ENCODE peak calls at places on chromosomes 6 and 20, in nine cellular contexts. D, T, Y, W, M, F, S, B and A are unnamed samples.

GRCh38 chr6:88238901-88239300 is 72.8 kb upstream of the CNR1 start:
- DNase-seq in D (no peak), B (no peak), W (no peak), M (no peak), T (no peak), S (no peak), F (no peak), Y (no peak), A (no peak)

GRCh38 chr20:3243718-3244358 is 4.8 kb upstream of the SLC4A11 start:
- DNase-seq in F (no peak), W (no peak), B (no peak), M (no peak), D (no peak), S (no peak), T (no peak), Y (no peak), A (no peak)

GRCh38 chr20:46406986-46407670 is 713 bp upstream of the ELMO2 start:
- DNase-seq in D (peak; percentile 15), F (peak; percentile 91), T (peak; percentile 87), Y (no peak), M (peak; percentile 86), W (peak; percentile 73), S (peak; percentile 43), B (peak; percentile 78), A (peak; percentile 96)

GRCh38 chr20:63495771-63496403 is 3.0 kb downstream of the EEF1A2 start:
- DNase-seq in D (peak; percentile 28), Y (no peak), M (no peak), B (peak; percentile 80), S (peak; percentile 67), W (no peak), T (no peak), F (peak; percentile 77), A (no peak)

GRCh38 chr6:99384507-99384906 is 9.5 kb downstream of the COQ3 start:
- DNase-seq in F (no peak), S (no peak), B (no peak), T (no peak), W (no peak), D (peak; percentile 44), M (no peak), Y (no peak), A (no peak)

GRCh38 chr6:144844596-144844995 is 559.5 kb downstream of the UTRN start:
- DNase-seq in M (no peak), W (no peak), S (no peak), T (no peak), F (no peak), D (no peak), Y (no peak), B (no peak), A (no peak)

GRCh38 chr20:49344975-49345374 is 67.1 kb upstream of the ZNFX1 start:
- DNase-seq in F (no peak), W (peak; percentile 53), T (peak; percentile 82), S (peak; percentile 45), Y (no peak), M (no peak), B (no peak), D (peak; percentile 92), A (peak; percentile 71)

GRCh38 chr6:132995009-132995408 is 180.6 kb downstream of the RPS12 start:
- DNase-seq in F (no peak), M (no peak), B (no peak), Y (no peak), S (no peak), T (no peak), D (no peak), W (no peak), A (no peak)

GRCh38 chr6:13478525-13478962 is 8.9 kb downstream of the GFOD1 start:
- DNase-seq in W (no peak), T (no peak), M (no peak), D (no peak), B (no peak), Y (no peak), S (no peak), F (no peak), A (no peak)
- H3K4me3 ChIP-seq in W (no peak overlapping the region), T (no peak overlapping the region), M (no peak overlapping the region), D (no peak overlapping the region), B (no peak overlapping the region), Y (no peak overlapping the region), S (no peak overlapping the region), F (no peak overlapping the region), A (no peak overlapping the region)

GRCh38 chr20:35944189-35944588 is 10.1 kb downstream of the SCAND1 start:
- DNase-seq in S (no peak), Y (no peak), T (no peak), D (no peak), B (no peak), W (no peak), M (no peak), F (no peak), A (peak; percentile 61)

GRCh38 chr20:35942243-35942642 is 12.1 kb downstream of the SCAND1 start:
- DNase-seq in W (no peak), B (no peak), M (no peak), S (no peak), D (no peak), T (no peak), F (no peak), Y (no peak), A (no peak)

GRCh38 chr20:35947907-35948306 is 6.4 kb downstream of the SCAND1 start:
- DNase-seq in M (no peak), S (no peak), W (no peak), D (peak; percentile 57), Y (no peak), B (no peak), F (no peak), T (no peak), A (no peak)

GRCh38 chr20:35950093-35950492 is 4.2 kb downstream of the SCAND1 start:
- DNase-seq in B (no peak), T (no peak), D (no peak), S (no peak), M (no peak), Y (no peak), F (no peak), W (no peak), A (no peak)

GRCh38 chr20:35947489-35947888 is 6.8 kb downstream of the SCAND1 start:
- DNase-seq in W (no peak), Y (peak; percentile 60), M (no peak), T (no peak), B (no peak), S (no peak), F (peak; percentile 23), D (peak; percentile 4), A (no peak)
- TF ChIP-seq CTCF in W (no peak), Y (peak; percentile 92), M (no peak), T (no peak), B (no peak), S (peak; percentile 8), F (no peak), D (peak; percentile 24), A (no peak)

GRCh38 chr6:32972353-32973143 is 4.2 kb downstream of the BRD2 start:
- DNase-seq in B (peak; percentile 53), F (peak; percentile 62), W (no peak), Y (no peak), M (no peak), T (no peak), D (no peak), S (no peak), A (peak; percentile 88)

GRCh38 chr6:32971245-32971580 is 2.8 kb downstream of the BRD2 start:
- DNase-seq in W (no peak), B (no peak), M (no peak), F (no peak), S (no peak), D (no peak), Y (no peak), T (no peak), A (no peak)

GRCh38 chr6:32973144-32973854 is 4.9 kb downstream of the BRD2 start:
- DNase-seq in S (no peak), F (peak; percentile 55), M (no peak), D (peak; percentile 40), W (no peak), Y (no peak), T (no peak), B (peak; percentile 59), A (no peak)

GRCh38 chr6:32970413-32971244 is 2.2 kb downstream of the BRD2 start:
- DNase-seq in D (peak; percentile 90), B (peak; percentile 91), T (peak; percentile 92), S (peak; percentile 93), M (peak; percentile 88), F (peak; percentile 93), W (peak; percentile 86), Y (no peak), A (peak; percentile 87)

DNA sequence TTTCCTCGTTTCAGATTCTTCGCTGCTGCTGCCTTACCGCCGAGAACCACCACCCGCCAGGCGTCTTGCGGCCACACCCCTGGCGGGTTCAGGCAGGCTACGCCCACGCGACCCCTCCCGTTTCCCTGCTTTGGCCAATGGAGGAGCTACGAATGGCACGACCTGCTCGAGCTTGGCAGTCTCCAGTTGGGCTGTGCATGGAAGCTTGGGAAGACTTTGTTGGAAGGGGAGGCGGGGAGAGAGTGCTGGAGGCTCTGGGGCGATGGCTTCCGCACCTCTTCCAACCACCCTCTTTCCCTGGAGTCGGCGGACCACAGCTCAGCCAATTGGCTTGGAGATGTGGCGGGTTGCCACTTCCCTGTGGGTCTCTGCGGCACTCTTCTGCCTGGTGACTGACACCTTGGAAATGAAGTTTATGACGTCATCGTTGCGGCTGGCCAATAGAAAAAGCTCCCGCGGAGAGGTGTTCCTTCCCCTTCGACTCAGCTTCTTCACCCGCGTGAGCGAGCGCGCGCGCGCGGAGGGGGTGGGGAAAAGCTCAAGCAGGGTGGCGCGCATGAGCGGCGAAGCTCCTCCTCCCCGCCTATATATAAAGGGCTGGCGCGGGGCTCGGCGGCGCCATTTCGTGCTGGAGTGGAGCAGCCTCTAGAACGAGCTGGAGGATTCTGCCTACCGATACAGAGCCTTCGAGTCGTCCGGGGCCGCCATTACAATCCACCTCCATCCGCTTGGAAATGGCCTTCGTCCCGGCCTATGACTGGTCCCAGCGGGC is 3.4 kb downstream of the BRD2 start:
- DNase-seq in S (peak; percentile 99), T (peak; percentile 99), Y (peak; percentile 98), W (peak; percentile 100), F (peak; percentile 99), M (peak; percentile 99), D (peak; percentile 100), B (peak; percentile 100), A (peak; percentile 100)
- TF ChIP-seq POLR2A in S (peak; percentile 94), T (peak; percentile 100), Y (no peak), W (peak; percentile 99), F (peak; percentile 97), M (peak; percentile 99), D (peak; percentile 100), B (peak; percentile 99), A (peak; percentile 99)

GRCh38 chr20:10898555-10898954 is 224.8 kb upstream of the JAG1 start:
- DNase-seq in F (no peak), W (no peak), M (no peak), D (peak; percentile 83), Y (no peak), T (no peak), S (no peak), B (no peak), A (no peak)

GRCh38 chr20:10906830-10907229 is 233.0 kb upstream of the JAG1 start:
- DNase-seq in Y (no peak), S (no peak), T (no peak), D (peak; percentile 5), W (no peak), M (no peak), B (no peak), F (no peak), A (no peak)

GRCh38 chr20:10902836-10903410 is 229.1 kb upstream of the JAG1 start:
- DNase-seq in B (no peak), D (no peak), T (no peak), S (no peak), Y (no peak), F (no peak), W (no peak), M (no peak), A (no peak)

GRCh38 chr20:10897341-10897740 is 223.5 kb upstream of the JAG1 start:
- DNase-seq in T (no peak), F (no peak), B (no peak), S (no peak), M (no peak), Y (no peak), W (no peak), D (no peak), A (no peak)

DNA sequence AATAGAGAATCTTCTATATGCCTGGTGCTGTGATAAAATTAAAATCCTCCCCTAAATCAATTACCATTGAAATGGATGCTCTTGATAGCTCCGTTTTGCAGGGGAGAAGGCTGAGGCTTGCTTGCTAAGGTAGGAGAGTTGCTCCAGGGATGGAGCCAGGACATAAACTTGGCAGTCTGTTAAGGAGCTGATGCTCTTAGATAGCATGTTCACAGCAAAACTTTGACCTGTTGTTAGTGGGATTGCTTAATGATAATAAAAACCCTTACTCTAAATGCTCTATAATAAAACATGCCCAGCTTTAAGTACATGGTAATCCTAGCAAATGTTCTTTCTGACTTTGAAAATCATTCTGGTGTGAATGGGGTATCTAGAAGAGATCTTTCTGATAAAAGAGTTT is 228.4 kb upstream of the JAG1 start:
- DNase-seq in T (no peak), W (no peak), B (no peak), F (no peak), M (no peak), Y (no peak), S (no peak), D (no peak), A (no peak)
- H3K4me3 ChIP-seq in T (no peak overlapping the region), W (no peak overlapping the region), B (no peak overlapping the region), F (no peak overlapping the region), M (no peak overlapping the region), Y (no peak overlapping the region), S (no peak overlapping the region), D (no peak overlapping the region), A (no peak overlapping the region)